ENCODE peak calls at places on chromosomes 13 and 19, in nine cellular contexts. F is psoas muscle; C is thoracic aorta; P is H7; T is left ventricle myocardium inferior; E is tibial nerve; N is fibroblast of mammary gland; U is CD8-positive, alpha-beta T cell; I is astrocyte of the spinal cord. R is an unnamed sample.

GRCh38 chr13:44974056-44974798 is 15.0 kb downstream of the NUFIP1 start:
- DNase-seq in I (peak), P (no peak), E (peak), T (no peak), U (no peak), N (peak), C (peak), F (no peak), R (no peak)

GRCh38 chr13:61908906-61909305 is 493.3 kb upstream of the PCDH20 start:
- DNase-seq in P (no peak), T (no peak), U (no peak), C (no peak), N (no peak), I (no peak), E (no peak), F (no peak), R (no peak)

GRCh38 chr13:32955881-32956594 is 60.2 kb upstream of the KL start:
- DNase-seq in E (no peak), N (peak), T (no peak), C (no peak), F (no peak), I (no peak), U (no peak), P (no peak), R (no peak)

GRCh38 chr19:40803857-40804782 is 5.1 kb downstream of the EGLN2 start:
- DNase-seq in P (peak), F (no peak), N (no peak), T (peak), E (no peak), C (no peak), I (no peak), U (peak), R (no peak)

GRCh38 chr19:9353011-9353410 is 9.8 kb upstream of the ZNF177 start:
- DNase-seq in T (no peak), N (no peak), F (no peak), P (no peak), C (no peak), E (no peak), U (no peak), I (no peak), R (no peak)

GRCh38 chr19:41362143-41362847 is 1.7 kb downstream of the B9D2 start:
- DNase-seq in E (no peak), I (no peak), C (no peak), N (no peak), U (no peak), P (peak), F (no peak), T (no peak), R (no peak)

GRCh38 chr19:4352701-4353121 is 9.3 kb downstream of the MPND start:
- DNase-seq in U (peak), C (no peak), I (peak), E (peak), N (peak), P (peak), T (no peak), F (no peak), R (no peak)

GRCh38 chr19:50387868-50388245 is 3.7 kb downstream of the POLD1 start:
- DNase-seq in C (no peak), I (no peak), T (no peak), F (no peak), P (no peak), E (no peak), N (no peak), U (no peak), R (no peak)

GRCh38 chr19:919157-920050 is 2.3 kb downstream of the KISS1R start:
- DNase-seq in P (peak), U (peak), N (no peak), T (no peak), E (no peak), I (no peak), C (no peak), F (no peak), R (no peak)
- H3K4me3 ChIP-seq in P (peak), U (peak), N (no peak), T (peak), E (peak), I (no peak), C (peak), F (peak), R (peak)

DNA sequence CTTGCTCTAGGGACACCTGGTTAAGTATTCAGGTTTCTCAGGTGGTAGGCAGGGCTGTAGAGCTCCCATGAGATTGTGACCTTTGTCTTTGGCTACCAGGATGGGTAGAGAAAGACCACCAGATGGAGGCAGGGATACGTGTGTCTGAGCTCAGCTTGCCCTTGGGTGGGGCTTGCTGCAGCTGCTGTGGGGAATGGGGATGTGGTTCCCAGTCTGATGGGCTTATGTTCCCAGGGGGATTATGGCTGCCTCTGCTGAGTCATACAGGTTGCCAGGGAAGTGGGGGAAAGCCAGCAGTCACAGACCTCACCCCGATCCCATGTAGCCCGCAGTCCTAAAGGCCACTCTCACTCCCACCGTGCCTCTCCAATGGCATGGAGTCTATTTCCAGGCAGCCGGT is 659.9 kb upstream of the KLF12 start:
- DNase-seq in P (no peak), U (no peak), E (no peak), T (no peak), I (no peak), F (no peak), N (peak), C (no peak), R (no peak)
- H3K4me3 ChIP-seq in P (no peak), U (no peak), E (no peak), T (no peak), I (no peak), F (no peak), N (no peak), C (no peak), R (no peak)

GRCh38 chr13:26758496-26759155 is 2.0 kb downstream of the GPR12 start:
- DNase-seq in C (no peak), N (no peak), I (no peak), T (no peak), E (no peak), F (no peak), P (no peak), U (no peak), R (no peak)

GRCh38 chr13:26759907-26760834 is at the start of gene GPR12:
- DNase-seq in I (peak), T (no peak), U (no peak), F (no peak), P (peak), E (no peak), C (no peak), N (no peak), R (no peak)

GRCh38 chr13:26760835-26761582 is 423 bp upstream of the GPR12 start:
- DNase-seq in P (peak), I (no peak), N (no peak), C (no peak), E (no peak), F (no peak), T (no peak), U (no peak), R (no peak)

GRCh38 chr13:26759156-26759906 is 1.3 kb downstream of the GPR12 start:
- DNase-seq in T (no peak), P (peak), I (peak), E (no peak), C (no peak), N (no peak), U (no peak), F (no peak), R (no peak)
- H3K4me3 ChIP-seq in T (peak), P (no peak), I (no peak), E (no peak), C (peak), N (no peak), U (peak), F (peak), R (no peak)

DNA sequence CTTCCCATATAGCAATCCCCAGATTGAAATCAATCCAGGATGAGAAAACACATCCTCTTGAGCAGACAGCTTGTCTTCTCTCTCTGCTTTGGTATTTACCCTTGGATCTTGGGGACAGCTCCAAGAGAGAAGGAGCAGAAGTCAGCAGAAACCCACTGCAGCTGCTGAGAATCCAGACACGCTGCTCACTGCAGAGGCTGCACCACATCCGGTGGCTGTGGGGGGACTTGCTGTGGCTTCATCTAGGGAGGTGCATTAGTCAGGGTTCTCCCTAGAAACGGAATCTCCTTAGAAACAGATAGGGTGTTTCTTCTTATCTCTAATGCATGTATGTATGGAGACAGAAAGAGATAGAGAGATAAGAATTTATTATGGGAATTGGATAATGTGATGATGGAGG is 2.7 kb downstream of the CYP4F12 start:
- DNase-seq in F (no peak), T (no peak), N (no peak), P (no peak), E (no peak), I (no peak), U (no peak), C (no peak), R (no peak)
- H3K4me3 ChIP-seq in F (no peak), T (no peak), N (no peak), P (no peak), E (no peak), I (no peak), U (no peak), C (no peak), R (no peak)

DNA sequence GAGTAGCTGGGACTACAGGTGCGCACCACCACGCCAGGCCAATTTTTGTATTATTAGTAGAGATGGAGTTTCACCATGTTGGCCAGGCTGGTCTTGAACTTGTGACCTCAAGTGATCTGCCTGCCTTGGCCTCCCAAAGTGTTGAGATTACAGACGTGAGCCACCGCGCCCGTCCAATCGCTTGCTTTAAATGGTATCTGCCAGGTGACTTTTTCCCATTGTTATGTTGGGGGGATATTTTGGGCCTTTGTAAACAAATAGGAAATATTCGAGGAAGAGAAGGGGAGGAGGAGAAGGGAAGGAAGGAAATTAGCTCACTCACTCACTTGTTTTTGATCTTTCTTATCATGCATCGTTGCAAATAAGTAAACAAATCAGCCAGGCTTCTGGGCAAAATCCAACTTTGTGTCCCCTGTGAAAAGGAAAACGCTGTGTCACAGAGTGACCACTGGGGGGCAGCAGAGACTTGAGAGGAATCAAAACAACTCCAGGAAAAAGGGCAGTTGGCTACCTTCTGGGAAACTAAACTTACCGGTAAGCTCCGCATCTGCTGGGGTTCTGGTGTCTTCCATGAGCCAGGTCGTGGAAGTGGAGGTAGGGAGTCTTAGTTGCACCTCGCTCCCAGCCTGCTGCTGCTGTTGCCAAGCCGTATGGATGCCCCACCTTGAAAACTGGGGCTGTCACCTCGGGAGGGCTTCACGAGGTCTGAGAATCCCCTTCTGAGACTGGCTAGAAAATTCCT is 9.3 kb upstream of the RANBP3 start:
- DNase-seq in F (peak), C (no peak), U (peak), I (peak), E (peak), T (peak), N (peak), P (peak), R (peak)
- H3K4me3 ChIP-seq in F (peak), C (peak), U (peak), I (peak), E (peak), T (peak), N (peak), P (no peak), R (no peak)

DNA sequence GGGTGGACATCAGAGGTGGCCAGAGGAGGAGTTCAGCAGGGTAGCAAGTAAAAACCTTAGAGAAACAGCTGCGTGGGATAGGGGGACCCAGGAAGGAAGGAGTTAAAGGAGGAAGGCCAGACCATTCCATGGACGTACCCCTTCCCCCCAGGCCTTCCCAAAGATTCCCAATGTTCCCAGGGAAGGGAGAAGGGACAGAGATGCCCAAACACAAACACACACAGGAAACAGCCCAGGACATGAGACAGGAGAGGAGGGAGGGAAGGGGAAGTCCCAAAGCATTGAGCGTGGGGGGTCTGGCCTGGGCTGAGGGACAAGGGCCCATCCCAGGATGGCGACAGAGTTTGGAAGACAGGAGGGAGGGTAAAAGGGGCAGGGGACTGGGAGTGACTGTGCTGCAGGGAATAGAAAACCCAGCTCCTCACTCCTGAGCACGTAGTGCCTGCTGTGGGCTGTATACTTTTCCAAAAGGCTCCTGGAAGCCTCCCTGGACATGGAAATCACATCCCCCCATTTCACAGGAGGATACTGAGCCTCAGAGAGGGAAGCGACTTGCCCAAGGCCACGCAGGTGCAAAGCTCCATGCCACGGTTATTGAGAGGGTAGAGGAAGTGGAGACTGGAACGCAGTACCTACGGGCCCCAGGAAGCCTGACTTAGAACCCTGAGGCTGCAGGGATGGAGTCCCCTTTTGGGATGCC is 1.1 kb downstream of the SYDE1 start:
- DNase-seq in P (peak), F (no peak), C (no peak), U (no peak), I (peak), T (no peak), E (no peak), N (no peak), R (no peak)
- H3K4me3 ChIP-seq in P (peak), F (peak), C (peak), U (peak), I (peak), T (peak), E (peak), N (peak), R (no peak)